ENCODE peak calls at places on chromosomes 11 and 22, in eight cellular contexts. C is lower lobe of right lung, B is right cardiac atrium, O is Peyer's patch, K is K562, Z is left ventricle myocardium inferior, X is adrenal gland, R is thoracic aorta. E is an unnamed sample.

GRCh38 chr11:115699733-115700132 is 195.5 kb upstream of the CADM1 start:
- DNase-seq in C (no peak), B (peak; percentile 33), O (no peak), K (no peak), Z (no peak), X (no peak), R (peak; percentile 15), E (no peak)

GRCh38 chr11:28760676-28761390 is 652.6 kb downstream of the METTL15 start:
- DNase-seq in C (no peak), B (no peak), O (no peak), K (no peak), Z (no peak), X (no peak), R (no peak), E (no peak)

GRCh38 chr11:72932132-72932570 is 117.9 kb downstream of the ATG16L2 start:
- DNase-seq in C (no peak), B (no peak), O (no peak), K (no peak), Z (no peak), X (no peak), R (no peak), E (no peak)

GRCh38 chr11:110091995-110092576 is 1.1 kb upstream of the ZC3H12C start:
- DNase-seq in C (no peak), B (no peak), O (no peak), K (no peak), Z (no peak), X (peak; percentile 29), R (no peak), E (no peak)

GRCh38 chr11:65116370-65117205 is 913 bp downstream of the ZNHIT2 start:
- DNase-seq in C (peak; percentile 65), B (peak; percentile 38), O (peak; percentile 36), K (no peak), Z (no peak), X (peak; percentile 80), R (no peak), E (peak; percentile 39)

GRCh38 chr11:18705651-18706281 is 7.2 kb downstream of the TMEM86A start:
- DNase-seq in C (peak; percentile 73), B (peak; percentile 49), O (peak; percentile 21), K (no peak), Z (peak; percentile 36), X (peak; percentile 46), R (no peak), E (peak; percentile 65)

GRCh38 chr11:40338739-40339138 is 1120.7 kb downstream of the LRRC4C start:
- DNase-seq in C (no peak), B (no peak), O (no peak), K (no peak), Z (no peak), X (no peak), R (no peak), E (no peak)

GRCh38 chr11:67367836-67368227 is 5.6 kb downstream of the CLCF1 start:
- DNase-seq in C (no peak), B (no peak), O (no peak), K (no peak), Z (no peak), X (no peak), R (no peak), E (no peak)

GRCh38 chr22:20571531-20572007 is 64.2 kb downstream of the MED15 start:
- DNase-seq in C (no peak), B (no peak), O (peak; percentile 53), K (peak; percentile 91), Z (peak; percentile 37), X (no peak), R (no peak), E (peak; percentile 74)

GRCh38 chr11:8360086-8360828 is 96.6 kb upstream of the LMO1 start:
- DNase-seq in C (no peak), B (no peak), O (no peak), K (no peak), Z (no peak), X (peak; percentile 21), R (no peak), E (no peak)

GRCh38 chr11:2933376-2934056 is 4.3 kb upstream of the PHLDA2 start:
- DNase-seq in C (peak; percentile 94), B (peak; percentile 78), O (no peak), K (no peak), Z (peak; percentile 62), X (peak; percentile 72), R (peak; percentile 65), E (peak; percentile 83)

GRCh38 chr11:118997627-118998387 is at the start of gene CENATAC:
- DNase-seq in C (peak; percentile 98), B (peak; percentile 96), O (peak; percentile 92), K (peak; percentile 98), Z (peak; percentile 97), X (peak; percentile 96), R (peak; percentile 73), E (peak; percentile 97)

GRCh38 chr11:101279728-101280127 is 150.1 kb upstream of the PGR start:
- DNase-seq in C (no peak), B (no peak), O (no peak), K (no peak), Z (no peak), X (no peak), R (no peak), E (no peak)

GRCh38 chr11:66443602-66444001 is 5.0 kb upstream of the MRPL11 start:
- DNase-seq in C (no peak), B (no peak), O (no peak), K (no peak), Z (no peak), X (peak; percentile 39), R (no peak), E (no peak)

GRCh38 chr11:114068327-114068726 is 8.8 kb downstream of the ZBTB16 start:
- DNase-seq in C (no peak), B (no peak), O (no peak), K (no peak), Z (no peak), X (no peak), R (no peak), E (peak; percentile 42)

GRCh38 chr11:110059706-110060430 is 33.3 kb upstream of the ZC3H12C start:
- DNase-seq in C (no peak), B (no peak), O (no peak), K (no peak), Z (no peak), X (no peak), R (no peak), E (no peak)

GRCh38 chr11:48669146-48669545 is 180.6 kb downstream of the OR4A47 start:
- DNase-seq in C (no peak), B (no peak), O (no peak), K (no peak), Z (no peak), X (no peak), R (no peak), E (no peak)
- H3K9me3 ChIP-seq in C (peaks cover 31% of the 10 kb centered on the region), B (no peaks in the 10 kb centered on the region), O (no peaks in the 10 kb centered on the region), K (no peaks in the 10 kb centered on the region), Z (peaks cover 97% of the 10 kb centered on the region), X (no peaks in the 10 kb centered on the region), R (peaks cover 21% of the 10 kb centered on the region), E (peaks cover 25% of the 10 kb centered on the region)

GRCh38 chr22:25746012-25746373 is 4.0 kb downstream of the MYO18B start:
- DNase-seq in C (no peak), B (no peak), O (no peak), K (no peak), Z (no peak), X (no peak), R (no peak), E (no peak)

GRCh38 chr22:25748704-25749103 is 6.7 kb downstream of the MYO18B start:
- DNase-seq in C (no peak), B (no peak), O (no peak), K (no peak), Z (no peak), X (no peak), R (no peak), E (no peak)

GRCh38 chr22:25747245-25747944 is 5.4 kb downstream of the MYO18B start:
- DNase-seq in C (no peak), B (peak; percentile 72), O (no peak), K (peak; percentile 77), Z (no peak), X (peak; percentile 98), R (peak; percentile 85), E (peak; percentile 93)

GRCh38 chr22:25749420-25750169 is 7.6 kb downstream of the MYO18B start:
- DNase-seq in C (no peak), B (no peak), O (no peak), K (peak; percentile 74), Z (no peak), X (no peak), R (no peak), E (no peak)

GRCh38 chr22:25748140-25748539 is 6.2 kb downstream of the MYO18B start:
- DNase-seq in C (no peak), B (no peak), O (no peak), K (no peak), Z (no peak), X (no peak), R (no peak), E (no peak)
- H3K4me1 ChIP-seq in C (no peaks in the 10 kb centered on the region), B (peaks cover 10% of the 10 kb centered on the region), O (no peaks in the 10 kb centered on the region), K (peaks cover 61% of the 10 kb centered on the region), Z (peaks cover 72% of the 10 kb centered on the region), X (peaks cover 3% of the 10 kb centered on the region), R (peaks cover 63% of the 10 kb centered on the region), E (peaks cover 58% of the 10 kb centered on the region)

GRCh38 chr22:49366437-49366836 is 461.2 kb downstream of the BRD1 start:
- DNase-seq in C (no peak), B (no peak), O (peak; percentile 5), K (no peak), Z (no peak), X (no peak), R (no peak), E (no peak)

GRCh38 chr22:49364398-49364797 is 463.3 kb downstream of the BRD1 start:
- DNase-seq in C (peak; percentile 14), B (no peak), O (peak; percentile 6), K (no peak), Z (no peak), X (no peak), R (no peak), E (no peak)

GRCh38 chr22:49363526-49364230 is 464.0 kb downstream of the BRD1 start:
- DNase-seq in C (peak; percentile 44), B (no peak), O (peak; percentile 10), K (no peak), Z (no peak), X (no peak), R (no peak), E (no peak)

GRCh38 chr22:49365910-49366309 is 461.8 kb downstream of the BRD1 start:
- DNase-seq in C (no peak), B (no peak), O (peak; percentile 2), K (no peak), Z (no peak), X (no peak), R (no peak), E (no peak)

GRCh38 chr22:49365191-49365837 is 462.4 kb downstream of the BRD1 start:
- DNase-seq in C (no peak), B (no peak), O (peak; percentile 5), K (no peak), Z (no peak), X (no peak), R (no peak), E (no peak)
- H3K9me3 ChIP-seq in C (no peaks in the 10 kb centered on the region), B (no peaks in the 10 kb centered on the region), O (no peaks in the 10 kb centered on the region), K (no peaks in the 10 kb centered on the region), Z (peaks cover 8% of the 10 kb centered on the region), X (no peaks in the 10 kb centered on the region), R (no peaks in the 10 kb centered on the region), E (no peaks in the 10 kb centered on the region)

DNA sequence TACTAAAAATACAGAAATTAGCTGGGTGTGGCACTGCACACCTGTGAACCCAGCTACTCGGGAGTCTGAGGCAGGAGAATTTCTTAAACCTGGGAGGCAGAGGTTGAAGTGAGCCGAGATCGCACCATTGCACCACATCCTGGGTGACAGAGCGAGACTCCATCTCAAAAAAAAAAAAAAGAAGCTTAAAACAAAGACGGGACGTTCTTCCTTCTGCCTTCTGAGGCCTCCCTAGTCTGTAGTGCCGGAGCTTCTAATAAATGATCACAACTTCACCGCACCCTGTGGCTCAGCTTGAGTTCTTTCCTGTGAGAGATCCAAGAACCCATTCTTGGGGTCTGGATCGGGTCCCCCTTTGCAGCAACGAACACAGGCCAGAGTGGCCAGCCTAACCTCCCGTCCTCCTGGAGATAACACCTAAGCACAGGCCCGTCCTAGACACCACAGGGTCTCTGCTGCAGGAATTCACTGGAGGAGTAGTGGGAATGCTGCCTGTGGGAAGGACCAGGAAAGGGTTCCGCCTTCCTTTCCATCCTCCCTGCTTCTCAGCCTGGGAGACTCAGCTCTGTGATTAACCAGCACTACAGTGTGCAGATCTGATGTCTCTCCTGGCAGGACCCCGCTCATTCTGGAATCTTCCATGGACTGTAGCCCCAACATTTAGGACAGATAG is 2.2 kb upstream of the APOBEC3H start:
- DNase-seq in C (no peak), B (no peak), O (no peak), K (no peak), Z (no peak), X (no peak), R (no peak), E (peak; percentile 32)
- H3K4me1 ChIP-seq in C (peaks cover 28% of the 10 kb centered on the region), B (peaks cover 2% of the 10 kb centered on the region), O (no peaks in the 10 kb centered on the region), K (peaks cover 6% of the 10 kb centered on the region), Z (peaks cover 17% of the 10 kb centered on the region), X (no peaks in the 10 kb centered on the region), R (no peaks in the 10 kb centered on the region), E (no peaks in the 10 kb centered on the region)

E was measured in psoas muscle.